ENCODE peak calls at places on chromosome 15, in five cellular contexts. Q is esophagus squamous epithelium, T is pancreas, E is PC-3, V is tibial artery. Z is an unnamed sample.

GRCh38 chr15:74156678-74157411 is 16.7 kb upstream of the ISLR start:
- DNase-seq in V (peak; percentile 84), E (no peak), T (no peak), Q (no peak), Z (no peak)

GRCh38 chr15:90762109-90762508 is 45.0 kb downstream of the BLM start:
- DNase-seq in T (no peak), E (no peak), Q (no peak), V (peak; percentile 87), Z (no peak)

GRCh38 chr15:31147943-31148621 is 46.6 kb upstream of the TRPM1 start:
- DNase-seq in E (no peak), T (no peak), Q (no peak), V (no peak), Z (no peak)

GRCh38 chr15:58547628-58548307 is 116.0 kb downstream of the LIPC start:
- DNase-seq in T (no peak), V (no peak), E (peak; percentile 12), Q (no peak), Z (no peak)

GRCh38 chr15:45276851-45277250 is 24.8 kb downstream of the SLC28A2 start:
- DNase-seq in E (peak; percentile 74), Q (no peak), T (no peak), V (no peak), Z (peak; percentile 30)

GRCh38 chr15:40441012-40441735 is 421 bp downstream of the BAHD1 start:
- DNase-seq in Q (no peak), E (no peak), T (peak; percentile 82), V (no peak), Z (no peak)

GRCh38 chr15:56492786-56493555 is 28.0 kb upstream of the MNS1 start:
- DNase-seq in T (no peak), E (no peak), V (no peak), Q (no peak), Z (no peak)

GRCh38 chr15:86491118-86491517 is 411.4 kb downstream of the AGBL1 start:
- DNase-seq in T (no peak), Q (no peak), V (no peak), E (no peak), Z (no peak)

GRCh38 chr15:40845511-40846284 is 1.9 kb downstream of the SPINT1 start:
- DNase-seq in E (peak; percentile 97), V (no peak), T (peak; percentile 88), Q (no peak), Z (peak; percentile 92)

DNA sequence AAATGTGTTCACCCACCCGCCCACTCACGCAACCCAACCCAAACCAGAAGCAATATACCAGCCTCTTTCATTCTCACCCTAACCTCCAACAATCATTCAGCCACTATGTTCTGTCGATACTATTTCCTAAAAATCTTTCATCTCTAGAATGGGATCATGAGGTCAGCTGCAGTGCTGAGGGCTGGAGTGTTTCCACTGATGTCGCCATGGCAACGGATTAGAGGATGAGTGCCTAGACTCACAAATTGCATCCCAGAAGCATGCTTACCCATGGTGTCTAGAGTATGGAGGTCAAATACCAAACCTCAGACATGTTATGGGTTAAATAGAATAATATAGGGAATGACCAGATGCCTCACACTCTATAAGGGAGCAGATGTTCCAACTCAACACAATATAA is 138.5 kb downstream of the GABRB3 start:
- DNase-seq in Q (no peak), V (no peak), E (no peak), T (no peak), Z (no peak)
- TF ChIP-seq CTCF in Q (no peak), V (no peak), E (no peak), T (no peak), Z (no peak)

GRCh38 chr15:47715402-47715801 is 1.9 kb upstream of the SEMA6D start:
- DNase-seq in E (no peak), Q (no peak), T (no peak), V (no peak), Z (no peak)

GRCh38 chr15:47715856-47716445 is 1.4 kb upstream of the SEMA6D start:
- DNase-seq in Q (no peak), E (no peak), T (no peak), V (no peak), Z (no peak)

GRCh38 chr15:47719730-47720129 is 2.4 kb downstream of the SEMA6D start:
- DNase-seq in Q (no peak), E (peak; percentile 6), T (no peak), V (no peak), Z (no peak)

GRCh38 chr15:47718474-47719440 is 1.5 kb downstream of the SEMA6D start:
- DNase-seq in V (peak; percentile 69), T (no peak), E (peak; percentile 4), Q (no peak), Z (peak; percentile 26)

DNA sequence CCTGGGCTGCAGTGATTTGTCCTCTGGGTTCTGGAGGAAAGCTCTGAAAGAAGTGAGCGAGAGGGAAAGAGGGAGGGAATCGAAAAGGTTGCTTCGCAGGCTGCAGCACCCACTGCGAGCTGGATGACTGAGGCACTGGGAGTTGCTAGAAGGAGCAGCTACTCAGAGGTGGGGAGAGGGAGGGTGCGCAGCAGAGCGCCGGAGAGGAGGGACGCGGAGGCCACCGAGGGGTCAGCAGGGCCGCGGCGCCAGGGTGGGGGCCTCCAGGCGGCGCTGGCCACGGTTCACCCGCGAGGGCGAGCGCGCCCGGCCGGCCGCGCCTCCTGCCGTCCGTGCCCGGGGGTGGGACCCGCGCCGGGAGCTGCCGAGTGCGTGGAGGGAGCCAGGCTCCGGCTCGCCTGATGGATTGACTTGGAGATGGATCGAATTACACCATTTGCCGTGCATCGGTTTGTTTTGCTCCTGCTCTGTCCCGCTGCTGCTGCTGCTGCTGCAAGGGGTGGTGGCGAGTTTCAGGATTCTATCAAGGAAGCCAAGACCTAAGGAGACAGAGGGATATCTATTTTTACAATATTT is at the start of gene SEMA6D:
- DNase-seq in T (peak; percentile 89), E (peak; percentile 73), Q (no peak), V (peak; percentile 86), Z (no peak)
- H3K27ac ChIP-seq in T (peak within 1 kb of the TSS; percentile 74), E (no peak within 1 kb of the TSS), Q (peak within 1 kb of the TSS; percentile 85), V (peak within 1 kb of the TSS; percentile 77), Z (no peak within 1 kb of the TSS)

GRCh38 chr15:37881237-37882013 is 53.0 kb upstream of the TMCO5A start:
- DNase-seq in Q (no peak), T (no peak), E (no peak), V (no peak), Z (no peak)

GRCh38 chr15:37877851-37878577 is 56.4 kb upstream of the TMCO5A start:
- DNase-seq in E (peak; percentile 91), T (no peak), V (no peak), Q (no peak), Z (peak; percentile 46)

GRCh38 chr15:37882640-37883039 is 51.8 kb upstream of the TMCO5A start:
- DNase-seq in T (no peak), E (no peak), V (no peak), Q (no peak), Z (no peak)

GRCh38 chr15:37880009-37880834 is 54.2 kb upstream of the TMCO5A start:
- DNase-seq in T (no peak), V (no peak), E (peak; percentile 59), Q (no peak), Z (peak; percentile 40)

DNA sequence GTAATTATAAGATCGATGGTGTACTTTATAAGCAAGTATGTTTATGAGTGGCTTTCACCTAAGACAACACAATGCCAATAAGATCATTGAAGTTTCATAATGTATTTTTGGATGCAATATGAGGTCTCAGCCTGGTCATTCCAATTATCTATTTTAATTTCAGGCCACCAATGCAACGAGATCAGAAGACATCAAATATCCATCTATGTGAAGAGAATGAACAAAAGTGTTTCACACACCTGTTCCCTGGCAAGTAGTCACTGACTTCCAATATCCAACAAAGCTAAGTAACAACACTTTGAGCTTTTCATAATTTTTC is 53.6 kb upstream of the TMCO5A start:
- DNase-seq in V (no peak), T (no peak), E (no peak), Q (no peak), Z (no peak)
- TF ChIP-seq CTCF in V (peak; percentile 1), T (no peak), E (no peak), Q (no peak), Z (no peak)

GRCh38 chr15:99113547-99114271 is 8.8 kb downstream of the SYNM start:
- DNase-seq in V (no peak), Q (no peak), T (no peak), E (no peak), Z (no peak)
- H3K27ac ChIP-seq in V (peak overlapping the region; percentile 80), Q (peak overlapping the region; percentile 72), T (no peak overlapping the region), E (no peak overlapping the region), Z (no peak overlapping the region)

GRCh38 chr15:32877620-32878019 is 159.8 kb downstream of the GREM1 start:
- DNase-seq in Q (no peak), E (peak; percentile 76), T (no peak), V (no peak), Z (peak; percentile 22)
- TF ChIP-seq CTCF in Q (no peak), E (no peak), T (no peak), V (no peak), Z (no peak)

GRCh38 chr15:71545923-71546322 is 264.4 kb upstream of the NR2E3 start:
- DNase-seq in E (peak; percentile 6), V (no peak), T (no peak), Q (no peak), Z (no peak)

GRCh38 chr15:71548317-71548908 is 261.9 kb upstream of the NR2E3 start:
- DNase-seq in V (no peak), E (no peak), Q (no peak), T (no peak), Z (no peak)

GRCh38 chr15:71545223-71545760 is 265.1 kb upstream of the NR2E3 start:
- DNase-seq in E (no peak), Q (no peak), T (no peak), V (no peak), Z (no peak)

GRCh38 chr15:71549100-71549499 is 261.3 kb upstream of the NR2E3 start:
- DNase-seq in V (no peak), Q (no peak), T (no peak), E (no peak), Z (no peak)

GRCh38 chr15:71547066-71547465 is 263.3 kb upstream of the NR2E3 start:
- DNase-seq in E (no peak), Q (no peak), T (no peak), V (no peak), Z (no peak)
- H3K27ac ChIP-seq in E (no peak overlapping the region), Q (peak overlapping the region; percentile 82), T (no peak overlapping the region), V (no peak overlapping the region), Z (no peak overlapping the region)

GRCh38 chr15:62940359-62940754 is 102.2 kb upstream of the TPM1 start:
- DNase-seq in T (no peak), V (no peak), Q (no peak), E (no peak), Z (no peak)
- TF ChIP-seq CTCF in T (no peak), V (no peak), Q (no peak), E (no peak), Z (no peak)